ENCODE peak calls at places on chromosome 22, in four cellular contexts. One of them, this sample, is unnamed.

GRCh38 chr22:43521716-43522115 is 109.9 kb downstream of the MPPED1 start:
- DNase-seq in K562: no peak
- DNase-seq in HepG2: no peak
- DNase-seq in GM12891: no peak
- DNase-seq in this sample: no peak

GRCh38 chr22:29152045-29152380 is 53.7 kb upstream of the EMID1 start:
- DNase-seq in K562: no peak
- DNase-seq in GM12891: no peak
- DNase-seq in HepG2: no peak
- DNase-seq in this sample: no peak

GRCh38 chr22:35401863-35402262 is 1.9 kb downstream of the MCM5 start:
- DNase-seq in HepG2: no peak
- DNase-seq in GM12891: no peak
- DNase-seq in K562: no peak
- DNase-seq in this sample: no peak

GRCh38 chr22:50687829-50688228 is 15.2 kb downstream of the SHANK3 start:
- DNase-seq in GM12891: no peak
- DNase-seq in HepG2: no peak
- DNase-seq in K562: no peak
- DNase-seq in this sample: no peak

GRCh38 chr22:22235564-22235963 is 9.0 kb upstream of the VPREB1 start:
- DNase-seq in HepG2: no peak
- DNase-seq in GM12891: peak
- DNase-seq in K562: peak
- DNase-seq in this sample: peak

GRCh38 chr22:50115693-50116092 is 25.9 kb downstream of the MOV10L1 start:
- DNase-seq in K562: no peak
- DNase-seq in HepG2: peak
- DNase-seq in GM12891: no peak
- DNase-seq in this sample: no peak

GRCh38 chr22:32574397-32574796 is 99.8 kb downstream of the FBXO7 start:
- DNase-seq in HepG2: peak
- DNase-seq in K562: no peak
- DNase-seq in GM12891: no peak
- DNase-seq in this sample: no peak

GRCh38 chr22:20899827-20900423 is 17.3 kb upstream of the CRKL start:
- DNase-seq in GM12891: no peak
- DNase-seq in HepG2: no peak
- DNase-seq in K562: no peak
- DNase-seq in this sample: no peak

GRCh38 chr22:29029202-29030000 is 32.2 kb downstream of the C22orf31 start:
- DNase-seq in K562: no peak
- DNase-seq in GM12891: no peak
- DNase-seq in HepG2: no peak
- DNase-seq in this sample: no peak

GRCh38 chr22:43681724-43682360 is 130.3 kb downstream of the EFCAB6 start:
- DNase-seq in HepG2: no peak
- DNase-seq in GM12891: no peak
- DNase-seq in K562: no peak
- DNase-seq in this sample: no peak

GRCh38 chr22:21029486-21030025 is 2.8 kb downstream of the SLC7A4 start:
- DNase-seq in HepG2: no peak
- DNase-seq in K562: no peak
- DNase-seq in GM12891: no peak
- DNase-seq in this sample: no peak

GRCh38 chr22:29148036-29148435 is 57.7 kb upstream of the EMID1 start:
- DNase-seq in GM12891: no peak
- DNase-seq in K562: no peak
- DNase-seq in HepG2: no peak
- DNase-seq in this sample: no peak

GRCh38 chr22:49847751-49848689 is 5.6 kb upstream of the ZBED4 start:
- DNase-seq in GM12891: no peak
- DNase-seq in HepG2: no peak
- DNase-seq in K562: no peak
- DNase-seq in this sample: no peak

GRCh38 chr22:21624120-21624879 is 5.5 kb downstream of the YDJC start:
- DNase-seq in HepG2: no peak
- DNase-seq in K562: peak
- DNase-seq in GM12891: no peak
- DNase-seq in this sample: no peak

GRCh38 chr22:50211147-50211546 is 10.3 kb downstream of the SELENOO start:
- DNase-seq in K562: no peak
- DNase-seq in GM12891: no peak
- DNase-seq in HepG2: no peak
- DNase-seq in this sample: no peak

GRCh38 chr22:43884600-43885318 is 7.1 kb downstream of the PNPLA5 start:
- DNase-seq in GM12891: peak
- DNase-seq in HepG2: no peak
- DNase-seq in K562: peak
- DNase-seq in this sample: peak

GRCh38 chr22:38213319-38214247 is 11.8 kb downstream of the MAFF start:
- DNase-seq in K562: no peak
- DNase-seq in HepG2: no peak
- DNase-seq in GM12891: no peak
- DNase-seq in this sample: no peak

GRCh38 chr22:43118953-43119458 is 8.5 kb downstream of the BIK start:
- DNase-seq in K562: no peak
- DNase-seq in HepG2: no peak
- DNase-seq in GM12891: peak
- DNase-seq in this sample: peak

GRCh38 chr22:43826142-43827093 is 14.3 kb upstream of the EFCAB6 start:
- DNase-seq in K562: no peak
- DNase-seq in HepG2: no peak
- DNase-seq in GM12891: peak
- DNase-seq in this sample: no peak

GRCh38 chr22:42901790-42902508 is 44.9 kb upstream of the ARFGAP3 start:
- DNase-seq in K562: peak
- DNase-seq in GM12891: no peak
- DNase-seq in HepG2: no peak
- DNase-seq in this sample: no peak

GRCh38 chr22:37635157-37635556 is 4.3 kb upstream of the SH3BP1 start:
- DNase-seq in GM12891: no peak
- DNase-seq in K562: no peak
- DNase-seq in HepG2: no peak
- DNase-seq in this sample: no peak

GRCh38 chr22:35838849-35839646 is 121.4 kb downstream of the APOL5 start:
- DNase-seq in K562: no peak
- DNase-seq in GM12891: no peak
- DNase-seq in HepG2: peak
- DNase-seq in this sample: no peak

GRCh38 chr22:25582946-25583345 is 18.5 kb downstream of the GRK3 start:
- DNase-seq in HepG2: peak
- DNase-seq in GM12891: no peak
- DNase-seq in K562: no peak
- DNase-seq in this sample: no peak

GRCh38 chr22:29126670-29127069 is 53.8 kb downstream of the KREMEN1 start:
- DNase-seq in GM12891: no peak
- DNase-seq in HepG2: peak
- DNase-seq in K562: no peak
- DNase-seq in this sample: no peak

GRCh38 chr22:37809672-37810333 is 2.1 kb downstream of the GCAT start:
- DNase-seq in HepG2: no peak
- DNase-seq in GM12891: no peak
- DNase-seq in K562: no peak
- DNase-seq in this sample: no peak

GRCh38 chr22:43085658-43086606 is 3.3 kb downstream of the TTLL1 start:
- DNase-seq in HepG2: no peak
- DNase-seq in GM12891: peak
- DNase-seq in K562: no peak
- DNase-seq in this sample: no peak

GRCh38 chr22:19941365-19942070 is at the start of the genes COMT and TXNRD2:
- DNase-seq in HepG2: no peak
- DNase-seq in K562: peak
- DNase-seq in GM12891: peak
- DNase-seq in this sample: peak

GRCh38 chr22:44689173-44689572 is 12.8 kb upstream of the PRR5 start:
- DNase-seq in HepG2: no peak
- DNase-seq in GM12891: no peak
- DNase-seq in K562: peak
- DNase-seq in this sample: no peak

GRCh38 chr22:44192098-44192810 is 11.5 kb downstream of the PARVG start:
- DNase-seq in K562: peak
- DNase-seq in HepG2: no peak
- DNase-seq in GM12891: no peak
- DNase-seq in this sample: no peak

GRCh38 chr22:50177537-50178470 is 7.3 kb downstream of the PANX2 start:
- DNase-seq in GM12891: no peak
- DNase-seq in HepG2: no peak
- DNase-seq in K562: no peak
- DNase-seq in this sample: no peak

GRCh38 chr22:43449205-43449830 is 37.5 kb downstream of the MPPED1 start:
- DNase-seq in K562: peak
- DNase-seq in GM12891: no peak
- DNase-seq in HepG2: no peak
- DNase-seq in this sample: no peak

GRCh38 chr22:44918166-44918924 is 91.5 kb downstream of the PHF21B start:
- DNase-seq in HepG2: no peak
- DNase-seq in K562: no peak
- DNase-seq in GM12891: no peak
- DNase-seq in this sample: peak

GRCh38 chr22:46097268-46097900 is 52.9 kb upstream of the PPARA start:
- DNase-seq in K562: no peak
- DNase-seq in GM12891: no peak
- DNase-seq in HepG2: no peak
- DNase-seq in this sample: no peak

GRCh38 chr22:46096706-46097230 is 53.6 kb upstream of the PPARA start:
- DNase-seq in HepG2: no peak
- DNase-seq in GM12891: no peak
- DNase-seq in K562: no peak
- DNase-seq in this sample: no peak

GRCh38 chr22:46100401-46101105 is 49.8 kb upstream of the PPARA start:
- DNase-seq in GM12891: no peak
- DNase-seq in K562: no peak
- DNase-seq in HepG2: no peak
- DNase-seq in this sample: no peak

GRCh38 chr22:46099740-46100139 is 50.6 kb upstream of the PPARA start:
- DNase-seq in K562: no peak
- DNase-seq in HepG2: no peak
- DNase-seq in GM12891: no peak
- DNase-seq in this sample: no peak

GRCh38 chr22:46098525-46099475 is 51.5 kb upstream of the PPARA start:
- DNase-seq in HepG2: no peak
- DNase-seq in K562: no peak
- DNase-seq in GM12891: no peak
- DNase-seq in this sample: no peak
- TF ChIP-seq TAF1 in HepG2: no peak
- TF ChIP-seq TAF1 in K562: no peak
- TF ChIP-seq TAF1 in GM12891: no peak
- TF ChIP-seq TAF1 in this sample: no peak

DNA sequence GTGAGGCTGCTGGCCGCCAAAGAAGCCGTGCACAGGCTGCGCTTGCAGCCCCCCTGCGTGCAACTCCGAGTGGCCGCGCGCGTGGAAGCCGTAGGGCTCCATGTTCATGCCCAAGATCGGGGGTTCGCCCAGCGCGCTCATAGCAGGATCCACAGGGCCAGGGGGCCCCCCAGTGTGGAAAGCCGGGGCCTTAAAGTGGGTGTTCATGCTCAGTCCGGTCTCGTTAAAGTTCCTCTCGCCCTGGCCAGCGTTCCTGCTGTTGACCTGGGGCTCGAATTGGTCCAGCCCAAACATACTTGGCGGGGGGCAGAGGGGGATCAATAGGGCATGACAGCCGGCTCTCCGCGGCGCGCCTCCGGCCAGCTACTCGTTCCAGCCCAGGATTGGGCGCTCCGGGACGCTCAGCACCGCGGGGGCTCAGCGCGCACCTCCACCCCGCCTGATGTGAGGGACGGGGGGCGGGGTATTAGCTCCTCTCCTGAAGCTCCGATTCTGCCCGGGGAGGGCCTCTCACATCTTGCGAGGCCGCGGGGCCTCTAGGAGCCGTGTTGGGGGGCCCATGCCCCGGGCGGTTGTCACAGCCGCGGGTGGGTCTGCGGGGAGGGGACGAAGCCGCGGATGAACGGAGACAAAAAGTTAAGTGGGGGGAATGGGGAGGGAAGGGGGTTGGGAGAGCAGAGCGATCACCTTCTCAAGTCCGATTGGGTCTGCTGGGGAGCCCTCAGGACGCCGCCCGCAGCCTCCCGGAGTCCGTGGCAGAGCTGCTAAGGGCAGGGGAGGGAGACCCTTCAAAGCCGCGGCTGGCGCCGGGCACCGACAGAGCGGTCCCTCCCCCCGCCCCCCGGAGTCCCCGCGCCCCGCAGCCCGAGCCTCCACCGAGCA is 1.1 kb downstream of the MN1 start:
- DNase-seq in GM12891: no peak
- DNase-seq in HepG2: no peak
- DNase-seq in K562: peak
- DNase-seq in this sample: no peak
- TF ChIP-seq POLR2AphosphoS5 in GM12891: no peak
- TF ChIP-seq POLR2AphosphoS5 in HepG2: no peak
- TF ChIP-seq POLR2AphosphoS5 in K562: no peak
- TF ChIP-seq POLR2AphosphoS5 in this sample: no peak

GRCh38 chr22:30221121-30221992 is 25.2 kb downstream of the LIF start:
- DNase-seq in HepG2: no peak
- DNase-seq in K562: no peak
- DNase-seq in GM12891: no peak
- DNase-seq in this sample: no peak
- TF ChIP-seq TAF1 in HepG2: no peak
- TF ChIP-seq TAF1 in K562: no peak
- TF ChIP-seq TAF1 in GM12891: no peak
- TF ChIP-seq TAF1 in this sample: no peak

GRCh38 chr22:47196881-47197701 is 434.6 kb downstream of the TBC1D22A start:
- DNase-seq in K562: no peak
- DNase-seq in HepG2: no peak
- DNase-seq in GM12891: no peak
- DNase-seq in this sample: no peak

GRCh38 chr22:47196493-47196849 is 434.0 kb downstream of the TBC1D22A start:
- DNase-seq in K562: no peak
- DNase-seq in HepG2: no peak
- DNase-seq in GM12891: no peak
- DNase-seq in this sample: no peak

GRCh38 chr22:47194476-47195155 is 432.2 kb downstream of the TBC1D22A start:
- DNase-seq in HepG2: no peak
- DNase-seq in GM12891: peak
- DNase-seq in K562: no peak
- DNase-seq in this sample: no peak

GRCh38 chr22:47195156-47195675 is 432.8 kb downstream of the TBC1D22A start:
- DNase-seq in HepG2: no peak
- DNase-seq in K562: no peak
- DNase-seq in GM12891: peak
- DNase-seq in this sample: no peak

GRCh38 chr22:47195676-47196492 is 433.4 kb downstream of the TBC1D22A start:
- DNase-seq in GM12891: no peak
- DNase-seq in HepG2: no peak
- DNase-seq in K562: no peak
- DNase-seq in this sample: no peak
- TF ChIP-seq POLR2AphosphoS5 in GM12891: no peak
- TF ChIP-seq POLR2AphosphoS5 in HepG2: no peak
- TF ChIP-seq POLR2AphosphoS5 in K562: no peak
- TF ChIP-seq POLR2AphosphoS5 in this sample: no peak

This sample was measured in GM12892.